ENCODE peak calls at places on chromosomes 4 and X, in five cellular contexts. C is ovary, H is fibroblast of lung, M is heart left ventricle, J is uterus. Z is an unnamed sample. For H3K36me3, the result is how much of the 10 kb centered on the place peaks cover.

GRCh38 chrX:85111347-85111746 is 107.7 kb downstream of the APOOL start:
- DNase-seq in H (no peak), M (no peak), C (no peak), J (no peak), Z (no peak)

GRCh38 chrX:121958886-121959285 is 911.5 kb downstream of the GLUD2 start:
- DNase-seq in C (no peak), M (no peak), J (no peak), H (peak), Z (no peak)

GRCh38 chr4:108160741-108161352 is 7.9 kb downstream of the LEF1 start:
- DNase-seq in H (no peak), J (no peak), C (no peak), M (no peak), Z (no peak)

GRCh38 chr4:57154191-57154590 is 44.0 kb upstream of the IGFBP7 start:
- DNase-seq in H (peak), C (no peak), M (no peak), J (no peak), Z (no peak)

GRCh38 chrX:27381419-27381818 is 81.7 kb downstream of the PPP4R3C start:
- DNase-seq in J (no peak), M (no peak), H (no peak), C (no peak), Z (no peak)

GRCh38 chrX:39487166-39488006 is 610.4 kb downstream of the BCOR start:
- DNase-seq in C (no peak), J (no peak), H (no peak), M (no peak), Z (no peak)

GRCh38 chr4:71907782-71908181 is 123.9 kb upstream of the GC start:
- DNase-seq in M (no peak), J (no peak), C (no peak), H (no peak), Z (no peak)

GRCh38 chrX:54248309-54248708 is 65.3 kb upstream of the FAM120C start:
- DNase-seq in M (no peak), J (no peak), H (peak), C (no peak), Z (no peak)

GRCh38 chr4:18815779-18816173 is 794.2 kb upstream of the LCORL start:
- DNase-seq in C (no peak), M (no peak), J (no peak), H (no peak), Z (no peak)

GRCh38 chrX:119382606-119383005 is 16.5 kb upstream of the SLC25A43 start:
- DNase-seq in C (no peak), J (no peak), H (no peak), M (no peak), Z (no peak)

GRCh38 chr4:25076625-25077413 is 46.1 kb upstream of the LGI2 start:
- DNase-seq in J (no peak), H (no peak), C (no peak), M (no peak), Z (no peak)

GRCh38 chrX:149494844-149495565 is 10.1 kb downstream of the IDS start:
- DNase-seq in J (no peak), M (no peak), H (peak), C (no peak), Z (no peak)

GRCh38 chr4:121964958-121965357 is 13.1 kb upstream of the TRPC3 start:
- DNase-seq in H (no peak), M (no peak), C (no peak), J (no peak), Z (no peak)

GRCh38 chr4:87241341-87241740 is 20.9 kb upstream of the KLHL8 start:
- DNase-seq in C (no peak), J (no peak), M (no peak), H (no peak), Z (no peak)

GRCh38 chrX:115260330-115260729 is 26.4 kb upstream of the LRCH2 start:
- DNase-seq in M (no peak), C (no peak), J (no peak), H (peak), Z (no peak)

GRCh38 chr4:175705407-175705806 is 106.7 kb downstream of the GPM6A start:
- DNase-seq in C (no peak), H (peak), M (peak), J (no peak), Z (no peak)

GRCh38 chr4:152063301-152064235 is 302.8 kb upstream of the GATB start:
- DNase-seq in M (no peak), H (peak), C (no peak), J (no peak), Z (peak)

GRCh38 chrX:53678667-53679066 is 7.9 kb downstream of the HUWE1 start:
- DNase-seq in C (no peak), H (no peak), M (no peak), J (no peak), Z (no peak)

GRCh38 chr4:42464550-42465124 is 67.3 kb downstream of the SHISA3 start:
- DNase-seq in M (no peak), J (no peak), C (no peak), H (peak), Z (no peak)

GRCh38 chr4:41258783-41259182 is 2.1 kb downstream of the UCHL1 start:
- DNase-seq in M (no peak), H (peak), J (no peak), C (no peak), Z (no peak)

GRCh38 chr4:65007841-65008439 is 598.7 kb upstream of the TECRL start:
- DNase-seq in C (no peak), H (peak), J (no peak), M (no peak), Z (no peak)

GRCh38 chr4:164731827-164732474 is 22.0 kb upstream of the SMIM31 start:
- DNase-seq in M (no peak), J (no peak), C (no peak), H (peak), Z (peak)

GRCh38 chr4:125368684-125369083 is 53.9 kb downstream of the FAT4 start:
- DNase-seq in C (no peak), J (no peak), H (peak), M (no peak), Z (no peak)

GRCh38 chr4:29710519-29710918 is 1009.6 kb upstream of the PCDH7 start:
- DNase-seq in M (no peak), C (no peak), H (no peak), J (no peak), Z (no peak)

GRCh38 chrX:17464196-17464595 is 89.2 kb downstream of the NHS start:
- DNase-seq in H (peak), M (no peak), C (no peak), J (no peak), Z (no peak)

GRCh38 chr4:53026233-53026632 is 164.1 kb downstream of the RASL11B start:
- DNase-seq in J (no peak), C (no peak), H (no peak), M (no peak), Z (no peak)

GRCh38 chr4:53019485-53020382 is 157.6 kb downstream of the RASL11B start:
- DNase-seq in M (no peak), C (no peak), J (no peak), H (peak), Z (no peak)

GRCh38 chr4:53022162-53023100 is 160.3 kb downstream of the RASL11B start:
- DNase-seq in H (no peak), J (peak), M (no peak), C (no peak), Z (no peak)

GRCh38 chr4:53021709-53022108 is 159.6 kb downstream of the RASL11B start:
- DNase-seq in H (no peak), C (no peak), J (no peak), M (no peak), Z (no peak)

GRCh38 chr4:53023640-53024299 is 161.7 kb downstream of the RASL11B start:
- DNase-seq in M (no peak), J (no peak), C (no peak), H (no peak), Z (no peak)
- TF ChIP-seq CTCF in M (no peak), J (no peak), C (no peak), H (no peak), Z (no peak)

DNA sequence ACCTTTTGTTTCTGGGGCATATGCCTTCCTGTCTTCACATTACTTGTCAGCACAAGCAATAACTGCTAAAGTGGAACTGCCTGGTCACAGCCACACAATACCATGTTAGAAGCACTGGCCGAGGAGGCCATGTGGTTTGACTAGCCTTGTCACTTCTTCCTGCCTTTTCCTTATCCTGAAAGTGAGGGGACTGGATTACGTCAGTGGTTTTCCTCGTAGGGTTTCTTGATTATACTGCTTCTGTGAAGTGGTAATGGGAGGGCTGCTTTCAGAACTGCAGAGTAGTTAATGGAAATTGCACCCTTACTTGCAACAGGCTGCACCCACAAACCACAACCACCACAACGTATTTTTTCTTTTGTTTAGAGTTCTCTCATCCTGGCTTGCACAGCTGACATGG is 26.6 kb downstream of the ZRSR2 start:
- DNase-seq in C (no peak), H (peak), J (no peak), M (no peak), Z (no peak)
- H3K36me3 ChIP-seq in C (under half), H (under half), J (under half), M (under half), Z (under half)

DNA sequence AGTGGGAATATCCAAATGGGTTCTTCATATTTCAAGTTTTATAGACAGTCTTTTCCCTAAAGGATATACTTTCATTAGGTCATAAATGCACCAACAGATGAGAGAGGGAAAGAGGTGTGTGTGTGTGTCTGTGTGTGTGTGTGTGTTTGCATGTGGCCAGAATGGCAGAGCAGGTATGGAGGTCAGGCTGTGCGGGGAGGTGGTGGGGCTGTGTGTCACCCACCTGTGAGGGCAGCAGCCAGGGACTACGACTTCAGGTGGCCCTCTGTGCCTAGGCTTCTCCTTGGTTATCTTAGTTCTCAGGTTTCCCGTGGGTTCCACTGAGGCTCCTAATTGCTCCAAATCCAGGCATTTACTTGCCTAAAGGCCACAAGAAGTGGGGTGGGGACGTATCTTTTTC is 14.6 kb downstream of the HAND2 start:
- DNase-seq in H (no peak), J (peak), M (no peak), C (no peak), Z (no peak)
- TF ChIP-seq CTCF in H (no peak), J (no peak), M (no peak), C (no peak), Z (no peak)

GRCh38 chrX:68719904-68720614 is 72.6 kb downstream of the STARD8 start:
- DNase-seq in H (no peak), J (peak), M (no peak), C (no peak), Z (no peak)

GRCh38 chrX:68717196-68717595 is 69.7 kb downstream of the STARD8 start:
- DNase-seq in J (no peak), H (no peak), C (no peak), M (no peak), Z (no peak)

GRCh38 chrX:68718443-68718820 is 71.0 kb downstream of the STARD8 start:
- DNase-seq in H (no peak), J (peak), C (no peak), M (no peak), Z (no peak)

GRCh38 chrX:68719181-68719903 is 71.9 kb downstream of the STARD8 start:
- DNase-seq in H (no peak), C (no peak), J (peak), M (no peak), Z (no peak)

GRCh38 chrX:68717663-68718442 is 70.4 kb downstream of the STARD8 start:
- DNase-seq in H (no peak), M (peak), C (no peak), J (peak), Z (no peak)
- H3K36me3 ChIP-seq in H (under half), M (under half), C (under half), J (under half), Z (under half)

Z was measured in gastrocnemius medialis.